ENCODE peak calls at places on chromosomes 7 and 10, in four cellular contexts. E is HCEC 1CT, X is epithelial cell of esophagus, L is immature natural killer cell. W is an unnamed sample.

GRCh38 chr10:43127447-43127846 is 10.8 kb upstream of the CSGALNACT2 start:
- DNase-seq in X (peak; percentile 10), L (no peak), E (no peak), W (no peak)

GRCh38 chr10:35369049-35369760 is 32.9 kb downstream of the CCNY start:
- DNase-seq in X (no peak), L (no peak), E (peak; percentile 13), W (no peak)

GRCh38 chr10:75469018-75469616 is 37.7 kb downstream of the LRMDA start:
- DNase-seq in X (peak; percentile 97), L (no peak), E (peak; percentile 79), W (no peak)

GRCh38 chr7:150447966-150448788 is 2.3 kb upstream of the GIMAP8 start:
- DNase-seq in E (no peak), X (no peak), L (no peak), W (no peak)

GRCh38 chr7:76233538-76234281 is 32.0 kb downstream of the SRRM3 start:
- DNase-seq in E (no peak), X (no peak), L (no peak), W (no peak)

GRCh38 chr7:132182992-132183391 is 393.3 kb downstream of the PLXNA4 start:
- DNase-seq in E (no peak), X (no peak), L (no peak), W (no peak)

GRCh38 chr7:128031901-128032604 is 816 bp upstream of the LRRC4 start:
- DNase-seq in E (peak; percentile 93), L (peak; percentile 54), X (peak; percentile 92), W (peak; percentile 74)

GRCh38 chr10:132028706-132029105 is 37.0 kb upstream of the JAKMIP3 start:
- DNase-seq in X (no peak), L (no peak), E (no peak), W (no peak)

GRCh38 chr7:51249187-51249945 is 67.2 kb downstream of the COBL start:
- DNase-seq in X (peak; percentile 74), E (no peak), L (no peak), W (no peak)

W was measured in COR-L47.